ENCODE peak calls at places on chromosome 21, in nine cellular contexts. N is naive thymus-derived CD4-positive, alpha-beta T cell; E is stimulated activated CD8-positive, alpha-beta memory T cell treated with anti-CD3 and anti-CD28 coated beads, Interleukin-15, amount 100 ng/mL, for 4 hours; T is CD4-positive, CD25-positive, alpha-beta regulatory T cell; P is T-cell; L is PC-3; U is DMS 273 treated with DMSO at 0.1 percent for 48 hours; K is endothelial cell; C is NCI-H1105 treated with DMSO at 0.1 percent for 48 hours. S is an unnamed sample.

GRCh38 chr21:29433366-29434059 is 134.8 kb downstream of the BACH1 start:
- DNase-seq in N (no peak), E (no peak), T (no peak), P (no peak), L (no peak), U (no peak), K (no peak), C (no peak), S (no peak)

GRCh38 chr21:35107520-35107919 is 58.4 kb upstream of the RUNX1 start:
- DNase-seq in N (no peak), E (no peak), T (no peak), P (no peak), L (no peak), U (no peak), K (no peak), C (no peak), S (no peak)

GRCh38 chr21:44702973-44703730 is 6.2 kb downstream of the KRTAP10-12 start:
- DNase-seq in N (no peak), E (no peak), T (no peak), P (no peak), L (no peak), U (no peak), K (no peak), C (no peak), S (no peak)

GRCh38 chr21:33968998-33969353 is 53.4 kb upstream of the ATP5PO start:
- DNase-seq in N (no peak), E (no peak), T (no peak), P (no peak), L (no peak), U (no peak), K (no peak), C (no peak), S (no peak)

GRCh38 chr21:15057290-15057689 is 7.5 kb downstream of the NRIP1 start:
- DNase-seq in N (no peak), E (no peak), T (peak; percentile 9), P (no peak), L (no peak), U (no peak), K (no peak), C (no peak), S (no peak)

GRCh38 chr21:42214081-42214750 is 4.7 kb upstream of the ABCG1 start:
- DNase-seq in N (no peak), E (no peak), T (no peak), P (no peak), L (no peak), U (no peak), K (no peak), C (no peak), S (no peak)

GRCh38 chr21:41666641-41667051 is 100.2 kb downstream of the RIPK4 start:
- DNase-seq in N (no peak), E (no peak), T (no peak), P (no peak), L (no peak), U (no peak), K (no peak), C (no peak), S (no peak)

GRCh38 chr21:32653326-32653901 is 41.2 kb upstream of the CFAP298 start:
- DNase-seq in N (no peak), E (no peak), T (peak; percentile 64), P (peak; percentile 5), L (peak; percentile 51), U (no peak), K (peak; percentile 21), C (peak; percentile 39), S (peak; percentile 32)

GRCh38 chr21:33299181-33299752 is 25.5 kb upstream of the IFNAR1 start:
- DNase-seq in N (no peak), E (peak; percentile 16), T (peak; percentile 88), P (peak; percentile 31), L (peak; percentile 57), U (no peak), K (no peak), C (no peak), S (peak; percentile 67)

GRCh38 chr21:33011462-33011861 is 14.3 kb upstream of the OLIG2 start:
- DNase-seq in N (no peak), E (no peak), T (no peak), P (no peak), L (peak; percentile 97), U (no peak), K (no peak), C (no peak), S (no peak)

GRCh38 chr21:43667191-43667904 is 8.0 kb downstream of the RRP1B start:
- DNase-seq in N (no peak), E (no peak), T (peak; percentile 8), P (no peak), L (peak; percentile 45), U (no peak), K (no peak), C (no peak), S (no peak)

GRCh38 chr21:42414066-42414465 is 10.4 kb downstream of the UBASH3A start:
- DNase-seq in N (no peak), E (no peak), T (peak; percentile 27), P (no peak), L (no peak), U (no peak), K (no peak), C (no peak), S (no peak)

GRCh38 chr21:45262616-45263015 is 25.1 kb downstream of the POFUT2 start:
- DNase-seq in N (no peak), E (no peak), T (no peak), P (no peak), L (no peak), U (no peak), K (no peak), C (no peak), S (no peak)

GRCh38 chr21:39006653-39007417 is 176.4 kb downstream of the PSMG1 start:
- DNase-seq in N (no peak), E (no peak), T (no peak), P (no peak), L (no peak), U (no peak), K (no peak), C (no peak), S (no peak)

GRCh38 chr21:43712268-43712942 is 6.5 kb upstream of the PDXK start:
- DNase-seq in N (no peak), E (no peak), T (no peak), P (no peak), L (peak; percentile 98), U (no peak), K (no peak), C (peak; percentile 1), S (no peak)

GRCh38 chr21:45579383-45580180 is 37.3 kb upstream of the SLC19A1 start:
- DNase-seq in N (no peak), E (no peak), T (no peak), P (no peak), L (no peak), U (no peak), K (no peak), C (no peak), S (no peak)

GRCh38 chr21:45421846-45422775 is 17.1 kb downstream of the COL18A1 start:
- DNase-seq in N (no peak), E (no peak), T (no peak), P (no peak), L (no peak), U (no peak), K (no peak), C (no peak), S (no peak)

GRCh38 chr21:15788847-15789548 is 59.2 kb downstream of the USP25 start:
- DNase-seq in N (no peak), E (no peak), T (no peak), P (no peak), L (peak; percentile 37), U (no peak), K (no peak), C (no peak), S (no peak)

GRCh38 chr21:16913010-16913409 is 599.8 kb upstream of the CXADR start:
- DNase-seq in N (no peak), E (no peak), T (no peak), P (no peak), L (no peak), U (no peak), K (no peak), C (no peak), S (no peak)

GRCh38 chr21:46009951-46010655 is 28.5 kb downstream of the COL6A1 start:
- DNase-seq in N (no peak), E (no peak), T (no peak), P (no peak), L (no peak), U (no peak), K (no peak), C (no peak), S (no peak)

GRCh38 chr21:34574581-34574980 is 40.3 kb downstream of the RCAN1 start:
- DNase-seq in N (no peak), E (no peak), T (no peak), P (no peak), L (no peak), U (peak; percentile 29), K (no peak), C (no peak), S (no peak)

GRCh38 chr21:43866233-43866632 is 1.2 kb downstream of the AGPAT3 start:
- DNase-seq in N (no peak), E (no peak), T (peak; percentile 66), P (peak; percentile 31), L (peak; percentile 50), U (peak; percentile 13), K (no peak), C (no peak), S (no peak)

GRCh38 chr21:31318971-31319370 is 25.1 kb downstream of the TIAM1 start:
- DNase-seq in N (no peak), E (no peak), T (no peak), P (no peak), L (no peak), U (no peak), K (no peak), C (no peak), S (no peak)

GRCh38 chr21:44043613-44044012 is 31.5 kb downstream of the TRAPPC10 start:
- DNase-seq in N (no peak), E (no peak), T (no peak), P (no peak), L (no peak), U (no peak), K (no peak), C (no peak), S (no peak)

GRCh38 chr21:34365794-34366193 is 2.0 kb downstream of the KCNE2 start:
- DNase-seq in N (no peak), E (no peak), T (no peak), P (no peak), L (no peak), U (no peak), K (no peak), C (no peak), S (no peak)

GRCh38 chr21:39344848-39345247 is 4.0 kb downstream of the HMGN1 start:
- DNase-seq in N (no peak), E (no peak), T (no peak), P (no peak), L (no peak), U (no peak), K (no peak), C (no peak), S (no peak)

S was measured in naive B cell.